ENCODE peak calls at places on chromosomes 5 and 9, in six cellular contexts. One of them, this sample, is unnamed.

GRCh38 chr9:107881625-107882300 is 392.2 kb upstream of the KLF4 start:
- DNase-seq in endothelial cell of umbilical vein: no peak
- DNase-seq in neural progenitor cell: no peak
- DNase-seq in left ventricle myocardium inferior: no peak
- DNase-seq in heart left ventricle: no peak
- DNase-seq in adrenal gland: no peak
- DNase-seq in this sample: no peak

GRCh38 chr9:105670315-105670714 is 8.1 kb downstream of the TAL2 start:
- DNase-seq in endothelial cell of umbilical vein: no peak
- DNase-seq in neural progenitor cell: peak; percentile 39
- DNase-seq in left ventricle myocardium inferior: no peak
- DNase-seq in heart left ventricle: no peak
- DNase-seq in adrenal gland: no peak
- DNase-seq in this sample: no peak

GRCh38 chr9:107118873-107119272 is 164.2 kb upstream of the RAD23B start:
- DNase-seq in endothelial cell of umbilical vein: no peak
- DNase-seq in neural progenitor cell: no peak
- DNase-seq in left ventricle myocardium inferior: no peak
- DNase-seq in heart left ventricle: no peak
- DNase-seq in adrenal gland: no peak
- DNase-seq in this sample: peak; percentile 69

GRCh38 chr5:37552770-37553719 is 173.9 kb downstream of the WDR70 start:
- DNase-seq in endothelial cell of umbilical vein: peak; percentile 99
- DNase-seq in neural progenitor cell: no peak
- DNase-seq in left ventricle myocardium inferior: no peak
- DNase-seq in heart left ventricle: no peak
- DNase-seq in adrenal gland: no peak
- DNase-seq in this sample: no peak

GRCh38 chr5:132294728-132295504 is 722 bp downstream of the SLC22A4 start:
- DNase-seq in endothelial cell of umbilical vein: peak; percentile 91
- DNase-seq in neural progenitor cell: peak; percentile 64
- DNase-seq in left ventricle myocardium inferior: peak; percentile 46
- DNase-seq in heart left ventricle: peak; percentile 53
- DNase-seq in adrenal gland: peak; percentile 88
- DNase-seq in this sample: peak; percentile 35

GRCh38 chr9:137034709-137035506 is 3.0 kb upstream of the FUT7 start:
- DNase-seq in endothelial cell of umbilical vein: peak; percentile 82
- DNase-seq in neural progenitor cell: peak; percentile 92
- DNase-seq in left ventricle myocardium inferior: peak; percentile 77
- DNase-seq in heart left ventricle: peak; percentile 80
- DNase-seq in adrenal gland: peak; percentile 83
- DNase-seq in this sample: peak; percentile 90

GRCh38 chr5:83450840-83451239 is 20.7 kb upstream of the VCAN start:
- DNase-seq in endothelial cell of umbilical vein: no peak
- DNase-seq in neural progenitor cell: no peak
- DNase-seq in left ventricle myocardium inferior: no peak
- DNase-seq in heart left ventricle: no peak
- DNase-seq in adrenal gland: no peak
- DNase-seq in this sample: no peak

GRCh38 chr9:77595426-77596051 is 52.6 kb downstream of the GNA14 start:
- DNase-seq in endothelial cell of umbilical vein: peak; percentile 92
- DNase-seq in neural progenitor cell: no peak
- DNase-seq in left ventricle myocardium inferior: no peak
- DNase-seq in heart left ventricle: no peak
- DNase-seq in adrenal gland: no peak
- DNase-seq in this sample: no peak

GRCh38 chr5:33850100-33850594 is 41.6 kb downstream of the ADAMTS12 start:
- DNase-seq in endothelial cell of umbilical vein: no peak
- DNase-seq in neural progenitor cell: peak; percentile 52
- DNase-seq in left ventricle myocardium inferior: no peak
- DNase-seq in heart left ventricle: no peak
- DNase-seq in adrenal gland: no peak
- DNase-seq in this sample: no peak

GRCh38 chr5:936149-937144 is 43.8 kb downstream of the TRIP13 start:
- DNase-seq in endothelial cell of umbilical vein: no peak
- DNase-seq in neural progenitor cell: no peak
- DNase-seq in left ventricle myocardium inferior: no peak
- DNase-seq in heart left ventricle: no peak
- DNase-seq in adrenal gland: no peak
- DNase-seq in this sample: no peak

GRCh38 chr5:93790401-93790800 is 49.0 kb upstream of the POU5F2 start:
- DNase-seq in endothelial cell of umbilical vein: no peak
- DNase-seq in neural progenitor cell: no peak
- DNase-seq in left ventricle myocardium inferior: no peak
- DNase-seq in heart left ventricle: no peak
- DNase-seq in adrenal gland: no peak
- DNase-seq in this sample: no peak

GRCh38 chr9:93083592-93084470 is 12.2 kb upstream of the CARD19 start:
- DNase-seq in endothelial cell of umbilical vein: no peak
- DNase-seq in neural progenitor cell: peak; percentile 0
- DNase-seq in left ventricle myocardium inferior: no peak
- DNase-seq in heart left ventricle: peak; percentile 15
- DNase-seq in adrenal gland: peak; percentile 11
- DNase-seq in this sample: no peak

GRCh38 chr9:7125231-7125630 is 367.5 kb downstream of the KDM4C start:
- DNase-seq in endothelial cell of umbilical vein: no peak
- DNase-seq in neural progenitor cell: no peak
- DNase-seq in left ventricle myocardium inferior: no peak
- DNase-seq in heart left ventricle: no peak
- DNase-seq in adrenal gland: no peak
- DNase-seq in this sample: no peak

GRCh38 chr5:107766439-107766838 is 95.7 kb upstream of the EFNA5 start:
- DNase-seq in endothelial cell of umbilical vein: no peak
- DNase-seq in neural progenitor cell: no peak
- DNase-seq in left ventricle myocardium inferior: no peak
- DNase-seq in heart left ventricle: no peak
- DNase-seq in adrenal gland: no peak
- DNase-seq in this sample: no peak

GRCh38 chr5:11075010-11075860 is 314.2 kb upstream of the DAP start:
- DNase-seq in endothelial cell of umbilical vein: no peak
- DNase-seq in neural progenitor cell: peak; percentile 53
- DNase-seq in left ventricle myocardium inferior: no peak
- DNase-seq in heart left ventricle: no peak
- DNase-seq in adrenal gland: no peak
- DNase-seq in this sample: peak; percentile 48

GRCh38 chr9:1978941-1979340 is 36.2 kb upstream of the SMARCA2 start:
- DNase-seq in endothelial cell of umbilical vein: no peak
- DNase-seq in neural progenitor cell: no peak
- DNase-seq in left ventricle myocardium inferior: no peak
- DNase-seq in heart left ventricle: peak; percentile 44
- DNase-seq in adrenal gland: no peak
- DNase-seq in this sample: peak; percentile 40

GRCh38 chr9:79639354-79639753 is 67.6 kb downstream of the TLE4 start:
- DNase-seq in endothelial cell of umbilical vein: no peak
- DNase-seq in neural progenitor cell: no peak
- DNase-seq in left ventricle myocardium inferior: no peak
- DNase-seq in heart left ventricle: no peak
- DNase-seq in adrenal gland: no peak
- DNase-seq in this sample: no peak

GRCh38 chr5:176647870-176648466 is 684 bp downstream of the TSPAN17 start:
- DNase-seq in endothelial cell of umbilical vein: peak; percentile 38
- DNase-seq in neural progenitor cell: peak; percentile 59
- DNase-seq in left ventricle myocardium inferior: peak; percentile 52
- DNase-seq in heart left ventricle: peak; percentile 58
- DNase-seq in adrenal gland: peak; percentile 75
- DNase-seq in this sample: peak; percentile 57

GRCh38 chr5:178113141-178113787 is at the start of gene N4BP3:
- DNase-seq in endothelial cell of umbilical vein: peak; percentile 56
- DNase-seq in neural progenitor cell: peak; percentile 96
- DNase-seq in left ventricle myocardium inferior: no peak
- DNase-seq in heart left ventricle: peak; percentile 39
- DNase-seq in adrenal gland: peak; percentile 42
- DNase-seq in this sample: peak; percentile 72

GRCh38 chr5:108670591-108671335 is 76.9 kb upstream of the FER start:
- DNase-seq in endothelial cell of umbilical vein: no peak
- DNase-seq in neural progenitor cell: peak; percentile 29
- DNase-seq in left ventricle myocardium inferior: no peak
- DNase-seq in heart left ventricle: no peak
- DNase-seq in adrenal gland: no peak
- DNase-seq in this sample: no peak

GRCh38 chr9:91199739-91200497 is 161.8 kb downstream of the AUH start:
- DNase-seq in endothelial cell of umbilical vein: no peak
- DNase-seq in neural progenitor cell: no peak
- DNase-seq in left ventricle myocardium inferior: no peak
- DNase-seq in heart left ventricle: peak; percentile 38
- DNase-seq in adrenal gland: no peak
- DNase-seq in this sample: no peak

GRCh38 chr9:92648447-92649406 is 21.2 kb downstream of the IPPK start:
- DNase-seq in endothelial cell of umbilical vein: no peak
- DNase-seq in neural progenitor cell: no peak
- DNase-seq in left ventricle myocardium inferior: no peak
- DNase-seq in heart left ventricle: no peak
- DNase-seq in adrenal gland: peak; percentile 62
- DNase-seq in this sample: no peak

GRCh38 chr9:20683351-20684034 is 566 bp upstream of the FOCAD start:
- DNase-seq in endothelial cell of umbilical vein: peak; percentile 82
- DNase-seq in neural progenitor cell: peak; percentile 27
- DNase-seq in left ventricle myocardium inferior: peak; percentile 54
- DNase-seq in heart left ventricle: peak; percentile 76
- DNase-seq in adrenal gland: peak; percentile 90
- DNase-seq in this sample: no peak

GRCh38 chr5:145666591-145666990 is 168.6 kb downstream of the PRELID2 start:
- DNase-seq in endothelial cell of umbilical vein: no peak
- DNase-seq in neural progenitor cell: no peak
- DNase-seq in left ventricle myocardium inferior: no peak
- DNase-seq in heart left ventricle: no peak
- DNase-seq in adrenal gland: no peak
- DNase-seq in this sample: no peak

GRCh38 chr9:16202913-16203734 is 650.3 kb downstream of the CCDC171 start:
- DNase-seq in endothelial cell of umbilical vein: peak; percentile 19
- DNase-seq in neural progenitor cell: peak; percentile 31
- DNase-seq in left ventricle myocardium inferior: no peak
- DNase-seq in heart left ventricle: no peak
- DNase-seq in adrenal gland: no peak
- DNase-seq in this sample: no peak

GRCh38 chr9:131484560-131485185 is 18.0 kb upstream of the POMT1 start:
- DNase-seq in endothelial cell of umbilical vein: no peak
- DNase-seq in neural progenitor cell: no peak
- DNase-seq in left ventricle myocardium inferior: no peak
- DNase-seq in heart left ventricle: no peak
- DNase-seq in adrenal gland: no peak
- DNase-seq in this sample: no peak

GRCh38 chr9:131482343-131483006 is 20.2 kb upstream of the POMT1 start:
- DNase-seq in endothelial cell of umbilical vein: no peak
- DNase-seq in neural progenitor cell: no peak
- DNase-seq in left ventricle myocardium inferior: no peak
- DNase-seq in heart left ventricle: no peak
- DNase-seq in adrenal gland: no peak
- DNase-seq in this sample: no peak

GRCh38 chr9:131484051-131484445 is 18.7 kb upstream of the POMT1 start:
- DNase-seq in endothelial cell of umbilical vein: no peak
- DNase-seq in neural progenitor cell: no peak
- DNase-seq in left ventricle myocardium inferior: no peak
- DNase-seq in heart left ventricle: no peak
- DNase-seq in adrenal gland: no peak
- DNase-seq in this sample: no peak

GRCh38 chr9:131485206-131485605 is 17.5 kb upstream of the POMT1 start:
- DNase-seq in endothelial cell of umbilical vein: no peak
- DNase-seq in neural progenitor cell: no peak
- DNase-seq in left ventricle myocardium inferior: no peak
- DNase-seq in heart left ventricle: no peak
- DNase-seq in adrenal gland: no peak
- DNase-seq in this sample: no peak

GRCh38 chr9:131483319-131484050 is 19.2 kb upstream of the POMT1 start:
- DNase-seq in endothelial cell of umbilical vein: no peak
- DNase-seq in neural progenitor cell: no peak
- DNase-seq in left ventricle myocardium inferior: peak; percentile 75
- DNase-seq in heart left ventricle: peak; percentile 89
- DNase-seq in adrenal gland: no peak
- DNase-seq in this sample: no peak
- H3K36me3 ChIP-seq in endothelial cell of umbilical vein: peaks cover 82% of the 10 kb centered on the region
- H3K36me3 ChIP-seq in neural progenitor cell: peaks cover 16% of the 10 kb centered on the region
- H3K36me3 ChIP-seq in left ventricle myocardium inferior: peaks cover 99% of the 10 kb centered on the region
- H3K36me3 ChIP-seq in heart left ventricle: peaks cover 98% of the 10 kb centered on the region
- H3K36me3 ChIP-seq in adrenal gland: peaks cover 100% of the 10 kb centered on the region
- H3K36me3 ChIP-seq in this sample: peaks cover 99% of the 10 kb centered on the region

GRCh38 chr9:4548796-4549725 is 58.8 kb downstream of the SLC1A1 start:
- DNase-seq in endothelial cell of umbilical vein: peak; percentile 85
- DNase-seq in neural progenitor cell: peak; percentile 76
- DNase-seq in left ventricle myocardium inferior: peak; percentile 22
- DNase-seq in heart left ventricle: peak; percentile 44
- DNase-seq in adrenal gland: no peak
- DNase-seq in this sample: peak; percentile 17
- TF ChIP-seq CTCF in endothelial cell of umbilical vein: peak; percentile 44
- TF ChIP-seq CTCF in neural progenitor cell: peak; percentile 76
- TF ChIP-seq CTCF in left ventricle myocardium inferior: peak; percentile 52
- TF ChIP-seq CTCF in heart left ventricle: peak; percentile 42
- TF ChIP-seq CTCF in adrenal gland: no peak
- TF ChIP-seq CTCF in this sample: peak; percentile 61

GRCh38 chr5:54645888-54646284 is 128.3 kb downstream of the SNX18 start:
- DNase-seq in endothelial cell of umbilical vein: no peak
- DNase-seq in neural progenitor cell: no peak
- DNase-seq in left ventricle myocardium inferior: no peak
- DNase-seq in heart left ventricle: no peak
- DNase-seq in adrenal gland: no peak
- DNase-seq in this sample: no peak
- H3K4me3 ChIP-seq in endothelial cell of umbilical vein: no peak overlapping the region
- H3K4me3 ChIP-seq in neural progenitor cell: no peak overlapping the region
- H3K4me3 ChIP-seq in left ventricle myocardium inferior: no peak overlapping the region
- H3K4me3 ChIP-seq in heart left ventricle: no peak overlapping the region
- H3K4me3 ChIP-seq in adrenal gland: no peak overlapping the region
- H3K4me3 ChIP-seq in this sample: no peak overlapping the region

GRCh38 chr5:134026521-134027202 is 21.9 kb upstream of the VDAC1 start:
- DNase-seq in endothelial cell of umbilical vein: peak; percentile 44
- DNase-seq in neural progenitor cell: peak; percentile 83
- DNase-seq in left ventricle myocardium inferior: no peak
- DNase-seq in heart left ventricle: peak; percentile 62
- DNase-seq in adrenal gland: peak; percentile 66
- DNase-seq in this sample: peak; percentile 80

GRCh38 chr5:134027203-134027582 is 22.4 kb upstream of the VDAC1 start:
- DNase-seq in endothelial cell of umbilical vein: no peak
- DNase-seq in neural progenitor cell: no peak
- DNase-seq in left ventricle myocardium inferior: no peak
- DNase-seq in heart left ventricle: no peak
- DNase-seq in adrenal gland: no peak
- DNase-seq in this sample: no peak

GRCh38 chr5:134028496-134028895 is 23.7 kb upstream of the VDAC1 start:
- DNase-seq in endothelial cell of umbilical vein: no peak
- DNase-seq in neural progenitor cell: no peak
- DNase-seq in left ventricle myocardium inferior: no peak
- DNase-seq in heart left ventricle: no peak
- DNase-seq in adrenal gland: no peak
- DNase-seq in this sample: no peak

GRCh38 chr5:134025786-134026185 is 21.0 kb upstream of the VDAC1 start:
- DNase-seq in endothelial cell of umbilical vein: no peak
- DNase-seq in neural progenitor cell: no peak
- DNase-seq in left ventricle myocardium inferior: no peak
- DNase-seq in heart left ventricle: no peak
- DNase-seq in adrenal gland: no peak
- DNase-seq in this sample: no peak

GRCh38 chr5:134029156-134029555 is 24.4 kb upstream of the VDAC1 start:
- DNase-seq in endothelial cell of umbilical vein: no peak
- DNase-seq in neural progenitor cell: no peak
- DNase-seq in left ventricle myocardium inferior: no peak
- DNase-seq in heart left ventricle: no peak
- DNase-seq in adrenal gland: no peak
- DNase-seq in this sample: no peak
- H3K36me3 ChIP-seq in endothelial cell of umbilical vein: no peaks in the 10 kb centered on the region
- H3K36me3 ChIP-seq in neural progenitor cell: no peaks in the 10 kb centered on the region
- H3K36me3 ChIP-seq in left ventricle myocardium inferior: no peaks in the 10 kb centered on the region
- H3K36me3 ChIP-seq in heart left ventricle: no peaks in the 10 kb centered on the region
- H3K36me3 ChIP-seq in adrenal gland: no peaks in the 10 kb centered on the region
- H3K36me3 ChIP-seq in this sample: no peaks in the 10 kb centered on the region